ENCODE peak calls at places on chromosomes 6 and 20, in five cellular contexts. One of them, this sample, is unnamed.

GRCh38 chr20:64036346-64037198 is 590 bp downstream of the C20orf204 start:
- DNase-seq in tibial nerve: no peak
- DNase-seq in mesothelial cell of epicardium: no peak
- DNase-seq in HFF-Myc: no peak
- DNase-seq in GM12878: no peak
- DNase-seq in this sample: no peak

GRCh38 chr6:151291145-151292055 is 51.6 kb downstream of the AKAP12 start:
- DNase-seq in HFF-Myc: no peak
- DNase-seq in GM12878: no peak
- DNase-seq in mesothelial cell of epicardium: peak
- DNase-seq in tibial nerve: peak
- DNase-seq in this sample: no peak

GRCh38 chr6:32116674-32117073 is 7.5 kb upstream of the TNXB start:
- DNase-seq in HFF-Myc: no peak
- DNase-seq in GM12878: no peak
- DNase-seq in mesothelial cell of epicardium: no peak
- DNase-seq in tibial nerve: no peak
- DNase-seq in this sample: no peak

GRCh38 chr6:167762259-167762962 is 64.3 kb upstream of the AFDN start:
- DNase-seq in HFF-Myc: no peak
- DNase-seq in tibial nerve: peak
- DNase-seq in GM12878: no peak
- DNase-seq in mesothelial cell of epicardium: no peak
- DNase-seq in this sample: no peak

GRCh38 chr6:1590580-1590979 is 19.1 kb upstream of the FOXC1 start:
- DNase-seq in GM12878: no peak
- DNase-seq in tibial nerve: no peak
- DNase-seq in HFF-Myc: no peak
- DNase-seq in mesothelial cell of epicardium: no peak
- DNase-seq in this sample: no peak

GRCh38 chr6:12482386-12482785 is 192.2 kb downstream of the EDN1 start:
- DNase-seq in mesothelial cell of epicardium: no peak
- DNase-seq in tibial nerve: no peak
- DNase-seq in GM12878: no peak
- DNase-seq in HFF-Myc: no peak
- DNase-seq in this sample: no peak

GRCh38 chr20:33746325-33746998 is 14.7 kb downstream of the ZNF341 start:
- DNase-seq in mesothelial cell of epicardium: no peak
- DNase-seq in HFF-Myc: no peak
- DNase-seq in tibial nerve: no peak
- DNase-seq in GM12878: no peak
- DNase-seq in this sample: no peak

GRCh38 chr6:100229512-100229911 is 235.2 kb downstream of the SIM1 start:
- DNase-seq in tibial nerve: no peak
- DNase-seq in HFF-Myc: no peak
- DNase-seq in GM12878: no peak
- DNase-seq in mesothelial cell of epicardium: no peak
- DNase-seq in this sample: no peak

GRCh38 chr6:136977075-136977474 is 55.0 kb downstream of the SLC35D3 start:
- DNase-seq in tibial nerve: no peak
- DNase-seq in GM12878: no peak
- DNase-seq in HFF-Myc: no peak
- DNase-seq in mesothelial cell of epicardium: no peak
- DNase-seq in this sample: no peak

GRCh38 chr20:62217913-62218773 is 1.9 kb downstream of the HRH3 start:
- DNase-seq in mesothelial cell of epicardium: no peak
- DNase-seq in tibial nerve: no peak
- DNase-seq in GM12878: no peak
- DNase-seq in HFF-Myc: no peak
- DNase-seq in this sample: no peak

GRCh38 chr20:10225439-10226080 is 6.9 kb downstream of the SNAP25 start:
- DNase-seq in tibial nerve: no peak
- DNase-seq in HFF-Myc: no peak
- DNase-seq in GM12878: no peak
- DNase-seq in mesothelial cell of epicardium: no peak
- DNase-seq in this sample: no peak

GRCh38 chr6:106324726-106325335 is 729 bp downstream of the ATG5 start:
- DNase-seq in HFF-Myc: no peak
- DNase-seq in GM12878: no peak
- DNase-seq in mesothelial cell of epicardium: no peak
- DNase-seq in tibial nerve: no peak
- DNase-seq in this sample: no peak

GRCh38 chr6:153591165-153591564 is 447.9 kb upstream of the OPRM1 start:
- DNase-seq in GM12878: peak
- DNase-seq in HFF-Myc: no peak
- DNase-seq in mesothelial cell of epicardium: no peak
- DNase-seq in tibial nerve: no peak
- DNase-seq in this sample: no peak